ENCODE peak calls at places on chromosomes 11 and 22, in four cellular contexts. E, O, U and L are unnamed samples.

GRCh38 chr11:72222106-72222891 is 2.3 kb upstream of the INPPL1 start:
- DNase-seq in E (peak), O (no peak), U (no peak), L (no peak)

GRCh38 chr22:35761037-35761436 is 43.4 kb downstream of the APOL5 start:
- DNase-seq in E (no peak), O (peak), U (no peak), L (peak)

GRCh38 chr11:9972917-9973504 is 309.1 kb downstream of the SWAP70 start:
- DNase-seq in E (peak), O (peak), U (no peak), L (peak)

GRCh38 chr11:27861706-27862430 is 161.6 kb upstream of the BDNF start:
- DNase-seq in E (no peak), O (no peak), U (no peak), L (peak)

GRCh38 chr11:130209128-130209932 is 49.7 kb downstream of the ST14 start:
- DNase-seq in E (no peak), O (no peak), U (no peak), L (no peak)

GRCh38 chr22:37052386-37053309 is 1.1 kb downstream of the KCTD17 start:
- DNase-seq in E (no peak), O (no peak), U (no peak), L (no peak)

GRCh38 chr11:87432006-87432405 is 394.3 kb downstream of the TMEM135 start:
- DNase-seq in E (no peak), O (no peak), U (no peak), L (peak)

GRCh38 chr22:38788016-38788415 is 5.9 kb downstream of the DNAL4 start:
- DNase-seq in E (no peak), O (peak), U (no peak), L (peak)

GRCh38 chr11:6693342-6694228 is 10.4 kb upstream of the MRPL17 start:
- DNase-seq in E (no peak), O (peak), U (no peak), L (peak)

GRCh38 chr11:92317222-92317621 is 92.6 kb downstream of the FAT3 start:
- DNase-seq in E (no peak), O (no peak), U (no peak), L (no peak)

DNA sequence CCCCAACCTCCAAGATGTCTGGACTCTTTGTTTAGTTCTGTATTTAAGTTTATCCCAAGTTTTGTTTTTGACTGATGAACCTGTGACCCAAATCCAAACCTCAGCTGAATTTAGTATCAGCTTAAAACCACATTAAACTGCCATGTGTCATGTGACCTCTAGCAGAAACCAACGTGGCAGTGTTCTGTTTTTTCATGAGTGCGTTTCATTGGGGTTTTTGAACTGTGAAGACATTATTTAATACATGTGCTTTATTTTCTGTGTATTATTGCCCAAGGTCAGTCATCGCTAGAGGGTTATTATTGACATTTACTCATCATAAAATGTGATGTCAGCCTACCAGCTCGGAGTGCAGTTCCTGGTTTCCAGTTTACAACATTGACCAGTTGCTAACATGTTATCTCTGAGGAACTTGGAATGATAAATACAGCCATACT is 1.8 kb downstream of the TLCD5 start:
- DNase-seq in E (no peak), O (no peak), U (no peak), L (peak)
- TF ChIP-seq FOS in E (no peak), O (no peak), U (no peak), L (no peak)

DNA sequence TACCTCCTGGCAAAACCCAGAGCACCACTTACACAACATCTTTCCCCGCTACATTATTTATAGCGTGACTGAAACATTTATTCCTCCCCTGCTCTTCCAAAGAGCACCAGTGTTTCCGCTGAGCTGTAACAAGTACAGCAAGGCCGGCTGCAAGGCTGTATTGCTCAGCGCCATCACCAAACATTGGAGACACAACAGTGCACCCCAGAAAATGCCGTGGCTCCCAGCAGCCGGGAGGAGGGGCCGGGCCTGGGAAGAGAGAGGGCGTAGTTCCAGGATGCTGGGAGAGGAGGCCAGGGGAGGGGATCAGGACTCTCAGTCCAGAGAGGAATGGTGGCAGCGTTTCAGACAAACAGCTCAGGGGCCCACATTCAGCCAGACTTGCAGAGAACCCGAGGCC is 133.2 kb downstream of the DSCAML1 start:
- DNase-seq in E (no peak), O (no peak), U (no peak), L (no peak)
- TF ChIP-seq FOS in E (no peak), O (no peak), U (no peak), L (no peak)

GRCh38 chr22:43429426-43429825 is 17.6 kb downstream of the MPPED1 start:
- DNase-seq in E (no peak), O (no peak), U (no peak), L (no peak)

GRCh38 chr22:43433451-43433850 is 21.6 kb downstream of the MPPED1 start:
- DNase-seq in E (no peak), O (no peak), U (no peak), L (no peak)

GRCh38 chr22:43433904-43434600 is 22.2 kb downstream of the MPPED1 start:
- DNase-seq in E (no peak), O (no peak), U (no peak), L (no peak)

GRCh38 chr22:43432883-43433415 is 21.1 kb downstream of the MPPED1 start:
- DNase-seq in E (no peak), O (no peak), U (no peak), L (no peak)

DNA sequence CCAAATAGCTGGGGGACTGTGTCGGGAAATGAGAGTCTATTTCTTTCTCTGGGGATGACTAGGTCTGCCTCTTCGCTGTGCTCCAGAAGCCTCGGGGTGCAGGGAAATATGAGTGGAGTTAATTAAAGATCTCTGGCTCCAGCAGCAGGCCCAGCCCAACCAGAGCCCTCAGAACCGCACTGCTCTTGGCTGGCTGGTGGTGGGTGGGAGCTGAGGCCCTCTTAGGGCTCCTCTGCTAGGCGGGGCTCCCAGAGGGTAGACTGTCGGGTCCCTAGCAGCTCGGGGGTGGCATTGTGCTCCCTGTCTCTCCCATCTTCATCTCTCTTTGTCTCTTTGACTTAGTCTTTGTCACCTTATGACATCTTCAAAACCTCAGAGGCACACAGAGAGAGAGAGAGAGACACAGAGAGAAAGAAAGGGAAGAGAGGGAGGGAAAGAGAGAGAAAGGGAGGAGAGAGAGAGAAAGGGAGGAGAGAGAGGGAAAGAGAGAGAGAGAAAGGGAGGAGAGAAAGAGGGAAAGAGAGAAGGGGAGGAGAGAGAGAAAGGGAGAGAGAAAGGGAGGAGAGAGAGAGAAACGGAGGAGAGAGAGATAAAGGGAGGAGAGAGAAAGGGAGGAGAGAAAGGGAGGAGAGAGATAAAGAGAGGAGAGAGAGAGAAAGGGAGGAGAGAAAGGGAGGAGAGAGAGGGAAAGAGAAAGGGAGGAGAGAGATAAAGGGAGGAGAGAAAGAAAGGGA is 20.2 kb downstream of the MPPED1 start:
- DNase-seq in E (no peak), O (no peak), U (no peak), L (no peak)
- TF ChIP-seq FOS in E (no peak), O (no peak), U (no peak), L (no peak)

GRCh38 chr22:19823638-19824196 is 31.0 kb downstream of the GNB1L start:
- DNase-seq in E (no peak), O (no peak), U (no peak), L (no peak)
- TF ChIP-seq FOS in E (no peak), O (no peak), U (no peak), L (no peak)

DNA sequence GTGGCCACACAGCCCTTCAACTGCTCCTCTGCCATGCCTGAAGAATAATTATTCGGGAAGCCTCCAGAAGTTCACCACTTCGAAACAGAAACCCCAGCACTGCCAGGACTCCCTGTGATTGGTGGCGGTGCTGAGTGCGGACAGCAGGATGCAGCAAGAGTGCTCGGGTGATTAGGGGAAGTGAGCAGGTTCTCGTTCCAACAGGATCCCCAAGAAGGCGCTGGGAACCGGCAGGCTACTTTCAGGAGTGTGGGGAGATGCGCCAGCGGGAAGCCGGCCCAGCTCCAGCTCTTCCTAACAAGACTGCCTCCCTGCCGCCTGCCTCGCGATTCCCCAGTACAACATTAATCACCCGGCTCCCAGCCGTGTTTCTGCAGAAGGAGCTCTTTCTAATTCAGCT is 630.2 kb downstream of the BRD1 start:
- DNase-seq in E (no peak), O (no peak), U (no peak), L (no peak)
- TF ChIP-seq FOS in E (no peak), O (no peak), U (no peak), L (no peak)

GRCh38 chr11:14114786-14115185 is 152.3 kb downstream of the SPON1 start:
- DNase-seq in E (no peak), O (no peak), U (no peak), L (no peak)

GRCh38 chr11:14114269-14114668 is 151.7 kb downstream of the SPON1 start:
- DNase-seq in E (no peak), O (peak), U (no peak), L (no peak)

GRCh38 chr11:14118047-14118446 is 155.5 kb downstream of the SPON1 start:
- DNase-seq in E (no peak), O (no peak), U (no peak), L (no peak)

GRCh38 chr11:14119357-14119756 is 156.8 kb downstream of the SPON1 start:
- DNase-seq in E (no peak), O (no peak), U (no peak), L (no peak)

GRCh38 chr11:14117632-14118031 is 155.1 kb downstream of the SPON1 start:
- DNase-seq in E (no peak), O (no peak), U (no peak), L (no peak)
- TF ChIP-seq FOS in E (no peak), O (no peak), U (no peak), L (no peak)

DNA sequence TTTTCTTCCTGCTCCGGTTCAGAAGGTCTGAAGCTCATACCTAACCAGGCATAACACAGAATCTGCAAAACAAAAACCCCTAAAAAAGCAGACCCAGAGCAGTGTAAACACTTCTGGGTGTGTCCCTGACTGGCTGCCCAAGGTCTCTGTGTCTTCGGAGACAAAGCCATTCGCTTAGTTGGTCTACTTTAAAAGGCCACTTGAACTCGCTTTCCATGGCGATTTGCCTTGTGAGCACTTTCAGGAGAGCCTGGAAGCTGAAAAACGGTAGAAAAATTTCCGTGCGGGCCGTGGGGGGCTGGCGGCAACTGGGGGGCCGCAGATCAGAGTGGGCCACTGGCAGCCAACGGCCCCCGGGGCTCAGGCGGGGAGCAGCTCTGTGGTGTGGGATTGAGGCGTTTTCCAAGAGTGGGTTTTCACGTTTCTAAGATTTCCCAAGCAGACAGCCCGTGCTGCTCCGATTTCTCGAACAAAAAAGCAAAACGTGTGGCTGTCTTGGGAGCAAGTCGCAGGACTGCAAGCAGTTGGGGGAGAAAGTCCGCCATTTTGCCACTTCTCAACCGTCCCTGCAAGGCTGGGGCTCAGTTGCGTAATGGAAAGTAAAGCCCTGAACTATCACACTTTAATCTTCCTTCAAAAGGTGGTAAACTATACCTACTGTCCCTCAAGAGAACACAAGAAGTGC is 661 bp upstream of the MALAT1 start:
- DNase-seq in E (no peak), O (no peak), U (peak), L (peak)
- TF ChIP-seq FOS in E (no peak), O (no peak), U (no peak), L (no peak)